ENCODE peak calls at places on chromosomes 2 and 18, in nine cellular contexts. G is IMR-90, Y is heart left ventricle, I is skeletal muscle cell, X is GM12865, Z is HFF-Myc, P is body of pancreas, R is fibroblast of villous mesenchyme, T is endodermal cell. V is an unnamed sample.

GRCh38 chr18:80136679-80137078 is 27.6 kb downstream of the ADNP2 start:
- DNase-seq in G (no peak), Y (no peak), I (no peak), X (no peak), Z (no peak), P (no peak), R (no peak), T (peak; percentile 43), V (no peak)

GRCh38 chr18:23998811-23999210 is 15.7 kb upstream of the TTC39C start:
- DNase-seq in G (no peak), Y (no peak), I (no peak), X (no peak), Z (no peak), P (no peak), R (no peak), T (no peak), V (no peak)

GRCh38 chr18:22171839-22172582 is 2.6 kb downstream of the GATA6 start:
- DNase-seq in G (no peak), Y (no peak), I (no peak), X (no peak), Z (no peak), P (peak; percentile 50), R (no peak), T (peak; percentile 60), V (no peak)

GRCh38 chr2:102278720-102279390 is 32.5 kb upstream of the IL1RL1 start:
- DNase-seq in G (peak; percentile 42), Y (no peak), I (no peak), X (no peak), Z (no peak), P (no peak), R (no peak), T (peak; percentile 55), V (no peak)

GRCh38 chr2:104332733-104333132 is 521.2 kb upstream of the POU3F3 start:
- DNase-seq in G (no peak), Y (no peak), I (peak; percentile 16), X (no peak), Z (no peak), P (no peak), R (no peak), T (peak; percentile 51), V (no peak)

GRCh38 chr18:68769423-68769822 is 28.5 kb upstream of the CCDC102B start:
- DNase-seq in G (no peak), Y (no peak), I (no peak), X (no peak), Z (no peak), P (peak; percentile 21), R (no peak), T (no peak), V (no peak)

GRCh38 chr18:76943542-76944339 is 121.4 kb downstream of the ZNF236 start:
- DNase-seq in G (peak; percentile 85), Y (no peak), I (peak; percentile 95), X (no peak), Z (no peak), P (no peak), R (peak; percentile 98), T (no peak), V (no peak)

GRCh38 chr2:197286805-197287595 is 23.6 kb downstream of the ANKRD44 start:
- DNase-seq in G (peak; percentile 97), Y (peak; percentile 52), I (peak; percentile 82), X (peak; percentile 80), Z (peak; percentile 47), P (peak; percentile 42), R (peak; percentile 83), T (no peak), V (peak; percentile 45)

GRCh38 chr2:55338268-55338667 is 69.2 kb upstream of the MTIF2 start:
- DNase-seq in G (peak; percentile 67), Y (no peak), I (no peak), X (no peak), Z (no peak), P (no peak), R (peak; percentile 40), T (no peak), V (no peak)

GRCh38 chr2:100730290-100730868 is 89.6 kb upstream of the NPAS2 start:
- DNase-seq in G (peak; percentile 77), Y (peak; percentile 44), I (peak; percentile 32), X (peak; percentile 41), Z (peak; percentile 47), P (peak; percentile 75), R (peak; percentile 83), T (peak; percentile 89), V (peak; percentile 79)

GRCh38 chr2:230868151-230868946 is 3.6 kb downstream of the ITM2C start:
- DNase-seq in G (no peak), Y (no peak), I (no peak), X (no peak), Z (no peak), P (no peak), R (no peak), T (peak; percentile 88), V (no peak)

GRCh38 chr2:230866704-230867561 is 2.2 kb downstream of the ITM2C start:
- DNase-seq in G (peak; percentile 20), Y (no peak), I (no peak), X (no peak), Z (no peak), P (peak; percentile 68), R (peak; percentile 12), T (peak; percentile 67), V (peak; percentile 83)

GRCh38 chr2:230869691-230870543 is 5.2 kb downstream of the ITM2C start:
- DNase-seq in G (no peak), Y (no peak), I (no peak), X (no peak), Z (no peak), P (no peak), R (no peak), T (peak; percentile 56), V (peak; percentile 13)

GRCh38 chr2:230870544-230871360 is 6.0 kb downstream of the ITM2C start:
- DNase-seq in G (no peak), Y (no peak), I (no peak), X (no peak), Z (no peak), P (no peak), R (peak; percentile 37), T (peak; percentile 56), V (peak; percentile 56)

GRCh38 chr2:230868947-230869690 is 4.4 kb downstream of the ITM2C start:
- DNase-seq in G (no peak), Y (no peak), I (no peak), X (no peak), Z (no peak), P (no peak), R (no peak), T (peak; percentile 72), V (peak; percentile 38)
- H3K4me3 ChIP-seq in G (no peak overlapping the region), Y (no peak overlapping the region), I (no peak overlapping the region), X (no peak overlapping the region), Z (no peak overlapping the region), P (no peak overlapping the region), R (no peak overlapping the region), T (peak overlapping the region; percentile 46), V (no peak overlapping the region)

DNA sequence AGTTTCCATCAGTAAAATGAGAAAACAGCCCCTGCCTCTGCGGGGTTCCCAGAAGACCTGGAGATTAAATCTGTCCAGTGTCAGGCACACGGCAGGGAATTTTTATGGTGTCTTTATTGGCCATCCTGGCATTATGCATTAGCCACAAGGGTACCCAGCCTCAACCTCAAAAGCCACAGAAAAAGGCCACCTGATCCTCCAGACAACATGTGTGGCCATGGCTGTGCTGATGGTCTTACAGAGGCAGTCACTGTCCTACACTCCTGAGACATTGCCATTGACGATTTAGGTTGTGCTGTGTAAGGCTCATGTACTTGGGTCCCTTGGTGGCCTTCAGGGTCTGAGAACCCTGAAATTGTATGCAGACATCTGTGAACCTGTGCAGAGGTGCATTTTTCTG is 115.6 kb downstream of the SMAD7 start:
- DNase-seq in G (no peak), Y (no peak), I (no peak), X (peak; percentile 34), Z (no peak), P (no peak), R (no peak), T (peak; percentile 37), V (no peak)
- H3K4me3 ChIP-seq in G (no peak overlapping the region), Y (no peak overlapping the region), I (no peak overlapping the region), X (peak overlapping the region; percentile 62), Z (no peak overlapping the region), P (no peak overlapping the region), R (no peak overlapping the region), T (no peak overlapping the region), V (peak overlapping the region; percentile 25)

GRCh38 chr18:75283758-75284157 is 73.2 kb downstream of the TSHZ1 start:
- DNase-seq in G (no peak), Y (no peak), I (no peak), X (no peak), Z (no peak), P (no peak), R (no peak), T (no peak), V (no peak)

GRCh38 chr18:75279381-75279780 is 68.8 kb downstream of the TSHZ1 start:
- DNase-seq in G (no peak), Y (no peak), I (no peak), X (no peak), Z (no peak), P (no peak), R (no peak), T (no peak), V (no peak)

GRCh38 chr18:75282746-75283145 is 72.1 kb downstream of the TSHZ1 start:
- DNase-seq in G (no peak), Y (no peak), I (no peak), X (no peak), Z (no peak), P (no peak), R (no peak), T (no peak), V (no peak)

GRCh38 chr18:75277629-75277966 is 67.0 kb downstream of the TSHZ1 start:
- DNase-seq in G (no peak), Y (no peak), I (no peak), X (no peak), Z (no peak), P (no peak), R (no peak), T (no peak), V (no peak)

GRCh38 chr18:75280427-75281280 is 70.1 kb downstream of the TSHZ1 start:
- DNase-seq in G (peak; percentile 5), Y (no peak), I (no peak), X (no peak), Z (no peak), P (no peak), R (no peak), T (no peak), V (no peak)
- H3K4me3 ChIP-seq in G (no peak overlapping the region), Y (no peak overlapping the region), I (no peak overlapping the region), X (no peak overlapping the region), Z (no peak overlapping the region), P (no peak overlapping the region), R (no peak overlapping the region), T (no peak overlapping the region), V (no peak overlapping the region)

GRCh38 chr2:60888853-60889252 is 7.5 kb downstream of the REL start:
- DNase-seq in G (no peak), Y (no peak), I (no peak), X (no peak), Z (no peak), P (no peak), R (no peak), T (no peak), V (no peak)

GRCh38 chr2:60884795-60885194 is 3.4 kb downstream of the REL start:
- DNase-seq in G (peak; percentile 36), Y (no peak), I (no peak), X (no peak), Z (no peak), P (no peak), R (no peak), T (no peak), V (no peak)

GRCh38 chr2:60883896-60884295 is 2.5 kb downstream of the REL start:
- DNase-seq in G (no peak), Y (no peak), I (no peak), X (no peak), Z (no peak), P (no peak), R (no peak), T (no peak), V (no peak)

GRCh38 chr2:60885683-60886082 is 4.3 kb downstream of the REL start:
- DNase-seq in G (no peak), Y (no peak), I (no peak), X (no peak), Z (no peak), P (no peak), R (no peak), T (no peak), V (no peak)

GRCh38 chr2:60886962-60887361 is 5.6 kb downstream of the REL start:
- DNase-seq in G (no peak), Y (no peak), I (no peak), X (no peak), Z (no peak), P (no peak), R (peak; percentile 38), T (no peak), V (no peak)
- H3K4me3 ChIP-seq in G (no peak overlapping the region), Y (no peak overlapping the region), I (no peak overlapping the region), X (peak overlapping the region; percentile 87), Z (no peak overlapping the region), P (no peak overlapping the region), R (no peak overlapping the region), T (no peak overlapping the region), V (no peak overlapping the region)

V was measured in Peyer's patch.